ENCODE peak calls at places on chromosomes 16 and 17, in six cellular contexts. One of them, this sample, is unnamed.

GRCh38 chr16:85724126-85724879 is 26.6 kb downstream of the C16orf74 start:
- DNase-seq in mucosa of descending colon: no peak
- DNase-seq in fibroblast of pulmonary artery: no peak
- DNase-seq in AG04450: no peak
- DNase-seq in body of pancreas: no peak
- DNase-seq in kidney: no peak
- DNase-seq in this sample: no peak

GRCh38 chr16:31127182-31127581 is 8.3 kb downstream of the PRSS8 start:
- DNase-seq in mucosa of descending colon: no peak
- DNase-seq in fibroblast of pulmonary artery: no peak
- DNase-seq in AG04450: no peak
- DNase-seq in body of pancreas: no peak
- DNase-seq in kidney: no peak
- DNase-seq in this sample: no peak

GRCh38 chr17:43673516-43674323 is 12.0 kb upstream of the MEOX1 start:
- DNase-seq in mucosa of descending colon: peak
- DNase-seq in fibroblast of pulmonary artery: peak
- DNase-seq in AG04450: no peak
- DNase-seq in body of pancreas: peak
- DNase-seq in kidney: no peak
- DNase-seq in this sample: peak

GRCh38 chr17:78661092-78661770 is 84.0 kb upstream of the DNAH17 start:
- DNase-seq in mucosa of descending colon: no peak
- DNase-seq in fibroblast of pulmonary artery: no peak
- DNase-seq in AG04450: no peak
- DNase-seq in body of pancreas: no peak
- DNase-seq in kidney: no peak
- DNase-seq in this sample: no peak

GRCh38 chr17:50318551-50319310 is 27.2 kb upstream of the XYLT2 start:
- DNase-seq in mucosa of descending colon: no peak
- DNase-seq in fibroblast of pulmonary artery: no peak
- DNase-seq in AG04450: no peak
- DNase-seq in body of pancreas: no peak
- DNase-seq in kidney: no peak
- DNase-seq in this sample: no peak

GRCh38 chr17:50502643-50502990 is 5.6 kb upstream of the MYCBPAP start:
- DNase-seq in mucosa of descending colon: no peak
- DNase-seq in fibroblast of pulmonary artery: no peak
- DNase-seq in AG04450: no peak
- DNase-seq in body of pancreas: no peak
- DNase-seq in kidney: peak
- DNase-seq in this sample: no peak

GRCh38 chr17:27491713-27492190 is 35.5 kb downstream of the KSR1 start:
- DNase-seq in mucosa of descending colon: no peak
- DNase-seq in fibroblast of pulmonary artery: no peak
- DNase-seq in AG04450: no peak
- DNase-seq in body of pancreas: peak
- DNase-seq in kidney: no peak
- DNase-seq in this sample: no peak

GRCh38 chr17:70767102-70767701 is 597.9 kb downstream of the KCNJ2 start:
- DNase-seq in mucosa of descending colon: no peak
- DNase-seq in fibroblast of pulmonary artery: peak
- DNase-seq in AG04450: peak
- DNase-seq in body of pancreas: no peak
- DNase-seq in kidney: no peak
- DNase-seq in this sample: peak

GRCh38 chr16:9908613-9909012 is 273.6 kb downstream of the GRIN2A start:
- DNase-seq in mucosa of descending colon: no peak
- DNase-seq in fibroblast of pulmonary artery: peak
- DNase-seq in AG04450: no peak
- DNase-seq in body of pancreas: peak
- DNase-seq in kidney: peak
- DNase-seq in this sample: no peak

GRCh38 chr17:38542286-38542685 is 63.5 kb downstream of the SRCIN1 start:
- DNase-seq in mucosa of descending colon: no peak
- DNase-seq in fibroblast of pulmonary artery: no peak
- DNase-seq in AG04450: no peak
- DNase-seq in body of pancreas: no peak
- DNase-seq in kidney: no peak
- DNase-seq in this sample: no peak

GRCh38 chr16:34802848-34803599 is 1343.6 kb downstream of the TP53TG3F start:
- DNase-seq in mucosa of descending colon: no peak
- DNase-seq in fibroblast of pulmonary artery: no peak
- DNase-seq in AG04450: no peak
- DNase-seq in body of pancreas: no peak
- DNase-seq in kidney: peak
- DNase-seq in this sample: no peak

GRCh38 chr17:5705081-5705875 is 121.0 kb upstream of the NLRP1 start:
- DNase-seq in mucosa of descending colon: no peak
- DNase-seq in fibroblast of pulmonary artery: peak
- DNase-seq in AG04450: no peak
- DNase-seq in body of pancreas: no peak
- DNase-seq in kidney: no peak
- DNase-seq in this sample: no peak

GRCh38 chr16:3609895-3610697 is 1.3 kb downstream of the SLX4 start:
- DNase-seq in mucosa of descending colon: peak
- DNase-seq in fibroblast of pulmonary artery: no peak
- DNase-seq in AG04450: no peak
- DNase-seq in body of pancreas: no peak
- DNase-seq in kidney: no peak
- DNase-seq in this sample: no peak

GRCh38 chr16:13478991-13479390 is 441.0 kb upstream of the ERCC4 start:
- DNase-seq in mucosa of descending colon: no peak
- DNase-seq in fibroblast of pulmonary artery: no peak
- DNase-seq in AG04450: no peak
- DNase-seq in body of pancreas: no peak
- DNase-seq in kidney: no peak
- DNase-seq in this sample: no peak

GRCh38 chr16:49179714-49180330 is 101.8 kb downstream of the CBLN1 start:
- DNase-seq in mucosa of descending colon: peak
- DNase-seq in fibroblast of pulmonary artery: no peak
- DNase-seq in AG04450: no peak
- DNase-seq in body of pancreas: no peak
- DNase-seq in kidney: no peak
- DNase-seq in this sample: no peak

GRCh38 chr17:62109378-62109902 is 44.4 kb upstream of the MED13 start:
- DNase-seq in mucosa of descending colon: peak
- DNase-seq in fibroblast of pulmonary artery: peak
- DNase-seq in AG04450: peak
- DNase-seq in body of pancreas: peak
- DNase-seq in kidney: no peak
- DNase-seq in this sample: peak

GRCh38 chr16:50602531-50603205 is 54.5 kb downstream of the NKD1 start:
- DNase-seq in mucosa of descending colon: peak
- DNase-seq in fibroblast of pulmonary artery: no peak
- DNase-seq in AG04450: no peak
- DNase-seq in body of pancreas: no peak
- DNase-seq in kidney: no peak
- DNase-seq in this sample: no peak

GRCh38 chr17:80316927-80317705 is 56.5 kb downstream of the RNF213 start:
- DNase-seq in mucosa of descending colon: no peak
- DNase-seq in fibroblast of pulmonary artery: no peak
- DNase-seq in AG04450: no peak
- DNase-seq in body of pancreas: no peak
- DNase-seq in kidney: no peak
- DNase-seq in this sample: no peak

GRCh38 chr17:81346908-81347349 is 48.3 kb upstream of the BAHCC1 start:
- DNase-seq in mucosa of descending colon: no peak
- DNase-seq in fibroblast of pulmonary artery: no peak
- DNase-seq in AG04450: no peak
- DNase-seq in body of pancreas: no peak
- DNase-seq in kidney: peak
- DNase-seq in this sample: no peak
- TF ChIP-seq CTCF in mucosa of descending colon: no peak
- TF ChIP-seq CTCF in fibroblast of pulmonary artery: no peak
- TF ChIP-seq CTCF in AG04450: no peak
- TF ChIP-seq CTCF in body of pancreas: no peak
- TF ChIP-seq CTCF in kidney: no peak
- TF ChIP-seq CTCF in this sample: no peak

DNA sequence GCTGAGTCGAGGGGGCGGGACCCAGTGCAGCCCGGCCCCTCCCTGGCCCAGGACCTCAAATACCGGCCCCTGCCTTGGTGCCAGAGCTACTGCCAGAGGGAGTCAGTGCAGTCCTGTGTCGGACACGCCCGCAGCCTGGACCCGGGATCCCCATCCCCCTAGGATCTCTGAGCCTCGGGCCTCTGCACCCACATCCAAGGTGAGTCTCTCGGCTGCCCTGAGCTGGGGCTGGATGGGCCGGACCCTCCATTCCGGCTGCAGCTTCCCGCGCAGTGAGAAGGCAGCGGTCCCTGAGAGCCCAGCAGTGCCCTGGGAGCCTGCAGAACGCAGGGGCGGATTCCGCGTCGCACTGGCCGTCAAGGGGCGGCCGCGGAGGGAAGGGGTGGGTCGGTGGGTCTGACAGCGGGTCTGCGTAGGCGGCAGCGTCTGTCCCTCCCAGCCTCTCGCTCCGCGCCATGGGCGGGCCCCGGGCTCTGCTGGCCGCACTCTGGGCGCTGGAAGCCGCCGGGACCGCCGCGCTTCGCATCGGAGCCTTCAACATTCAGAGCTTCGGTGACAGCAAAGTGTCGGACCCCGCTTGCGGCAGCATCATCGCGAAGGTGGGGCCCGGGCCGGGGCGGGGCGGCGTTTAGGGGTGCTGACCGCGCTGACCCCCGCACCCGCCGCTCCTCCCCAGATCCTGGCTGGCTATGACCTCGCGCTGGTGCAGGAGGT is at the start of gene DNASE1L2:
- DNase-seq in mucosa of descending colon: no peak
- DNase-seq in fibroblast of pulmonary artery: peak
- DNase-seq in AG04450: no peak
- DNase-seq in body of pancreas: no peak
- DNase-seq in kidney: peak
- DNase-seq in this sample: no peak
- H3K4me3 ChIP-seq in mucosa of descending colon: no peak
- H3K4me3 ChIP-seq in fibroblast of pulmonary artery: peak
- H3K4me3 ChIP-seq in AG04450: peak
- H3K4me3 ChIP-seq in body of pancreas: no peak
- H3K4me3 ChIP-seq in kidney: no peak
- H3K4me3 ChIP-seq in this sample: peak

GRCh38 chr17:40340880-40341807 is 23.4 kb downstream of the GJD3 start:
- DNase-seq in mucosa of descending colon: peak
- DNase-seq in fibroblast of pulmonary artery: peak
- DNase-seq in AG04450: no peak
- DNase-seq in body of pancreas: peak
- DNase-seq in kidney: peak
- DNase-seq in this sample: peak
- TF ChIP-seq CTCF in mucosa of descending colon: peak
- TF ChIP-seq CTCF in fibroblast of pulmonary artery: no peak
- TF ChIP-seq CTCF in AG04450: no peak
- TF ChIP-seq CTCF in body of pancreas: no peak
- TF ChIP-seq CTCF in kidney: peak
- TF ChIP-seq CTCF in this sample: no peak

DNA sequence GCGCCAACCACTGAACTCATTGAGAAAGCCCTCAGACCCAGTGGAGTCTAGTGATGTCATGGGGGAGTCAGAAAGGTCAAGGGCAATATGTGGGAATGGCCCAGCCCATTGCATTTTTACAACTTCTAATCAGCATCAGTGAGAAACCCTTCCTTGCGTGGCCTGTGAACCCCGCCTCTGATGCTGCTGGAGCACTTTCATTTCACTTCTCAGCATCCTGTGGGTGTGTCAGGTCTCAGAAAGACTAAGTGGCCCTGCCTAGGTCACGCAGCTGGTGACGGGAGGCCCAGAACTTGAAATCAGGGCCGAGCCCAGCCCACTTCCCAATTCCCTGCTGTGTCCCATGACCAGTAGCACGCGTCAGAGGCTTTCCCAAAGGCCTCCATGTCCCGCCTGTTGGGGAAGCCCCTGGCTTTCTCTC is 6.1 kb downstream of the DNAI2 start:
- DNase-seq in mucosa of descending colon: peak
- DNase-seq in fibroblast of pulmonary artery: no peak
- DNase-seq in AG04450: no peak
- DNase-seq in body of pancreas: no peak
- DNase-seq in kidney: no peak
- DNase-seq in this sample: no peak
- H3K4me3 ChIP-seq in mucosa of descending colon: no peak
- H3K4me3 ChIP-seq in fibroblast of pulmonary artery: no peak
- H3K4me3 ChIP-seq in AG04450: no peak
- H3K4me3 ChIP-seq in body of pancreas: no peak
- H3K4me3 ChIP-seq in kidney: no peak
- H3K4me3 ChIP-seq in this sample: no peak

DNA sequence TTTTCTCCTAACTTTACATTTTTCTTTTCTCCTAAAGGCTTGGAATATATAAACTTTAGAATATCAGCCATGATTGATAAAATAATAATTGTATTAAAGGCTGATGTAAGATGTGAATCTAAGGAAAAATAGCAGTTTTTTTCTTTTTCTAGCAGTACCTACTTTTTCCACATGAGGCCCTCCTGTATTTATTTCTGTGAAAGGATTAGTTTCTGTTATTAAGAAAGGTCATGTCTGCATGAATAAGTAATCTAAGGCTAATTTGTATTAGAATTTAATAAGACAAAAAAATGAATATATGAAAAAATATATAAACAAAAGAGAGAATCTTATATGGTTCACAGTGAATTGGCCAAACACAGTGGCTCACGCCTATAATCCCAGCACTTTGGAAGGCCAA is 85.3 kb downstream of the STXBP4 start:
- DNase-seq in mucosa of descending colon: no peak
- DNase-seq in fibroblast of pulmonary artery: peak
- DNase-seq in AG04450: no peak
- DNase-seq in body of pancreas: no peak
- DNase-seq in kidney: no peak
- DNase-seq in this sample: peak
- TF ChIP-seq CTCF in mucosa of descending colon: no peak
- TF ChIP-seq CTCF in fibroblast of pulmonary artery: peak
- TF ChIP-seq CTCF in AG04450: peak
- TF ChIP-seq CTCF in body of pancreas: no peak
- TF ChIP-seq CTCF in kidney: no peak
- TF ChIP-seq CTCF in this sample: peak

GRCh38 chr16:89257281-89257731 is 39.8 kb downstream of the ZNF778 start:
- DNase-seq in mucosa of descending colon: no peak
- DNase-seq in fibroblast of pulmonary artery: no peak
- DNase-seq in AG04450: no peak
- DNase-seq in body of pancreas: no peak
- DNase-seq in kidney: peak
- DNase-seq in this sample: no peak
- H3K4me3 ChIP-seq in mucosa of descending colon: no peak
- H3K4me3 ChIP-seq in fibroblast of pulmonary artery: peak
- H3K4me3 ChIP-seq in AG04450: peak
- H3K4me3 ChIP-seq in body of pancreas: no peak
- H3K4me3 ChIP-seq in kidney: peak
- H3K4me3 ChIP-seq in this sample: peak

GRCh38 chr17:82917656-82918345 is 78.0 kb upstream of the ZNF750 start:
- DNase-seq in mucosa of descending colon: peak
- DNase-seq in fibroblast of pulmonary artery: peak
- DNase-seq in AG04450: no peak
- DNase-seq in body of pancreas: no peak
- DNase-seq in kidney: peak
- DNase-seq in this sample: no peak
- TF ChIP-seq CTCF in mucosa of descending colon: no peak
- TF ChIP-seq CTCF in fibroblast of pulmonary artery: peak
- TF ChIP-seq CTCF in AG04450: peak
- TF ChIP-seq CTCF in body of pancreas: no peak
- TF ChIP-seq CTCF in kidney: peak
- TF ChIP-seq CTCF in this sample: peak

This sample was measured in astrocyte of the spinal cord.